ENCODE peak calls at places on chromosomes 6 and 20, in four cellular contexts. R is Panc1; J is IMR-90; T is activated T-cell treated with anti-CD3 and anti-CD28 coated beads, Interleukin-2, amount 50 U/mL, for 4 hours. V is an unnamed sample.

GRCh38 chr20:37303637-37304036 is 14.2 kb downstream of the MANBAL start:
- DNase-seq in R (no peak), J (no peak), T (no peak), V (no peak)

GRCh38 chr6:109490708-109491107 is 7.7 kb upstream of the ZBTB24 start:
- DNase-seq in R (no peak), J (no peak), T (no peak), V (no peak)

GRCh38 chr6:82968708-82969107 is 96.9 kb downstream of the UBE3D start:
- DNase-seq in R (no peak), J (no peak), T (no peak), V (no peak)

GRCh38 chr6:72218125-72218524 is 331.8 kb downstream of the RIMS1 start:
- DNase-seq in R (peak), J (peak), T (no peak), V (peak)

GRCh38 chr6:3294921-3295871 is 36.4 kb downstream of the PSMG4 start:
- DNase-seq in R (no peak), J (no peak), T (no peak), V (peak)

GRCh38 chr6:89792881-89793280 is 26.7 kb downstream of the MDN1 start:
- DNase-seq in R (peak), J (peak), T (no peak), V (peak)

GRCh38 chr6:3176562-3177355 is 19.4 kb upstream of the TUBB2A start:
- DNase-seq in R (peak), J (peak), T (peak), V (peak)

GRCh38 chr6:132285004-132285780 is 116.1 kb downstream of the MOXD1 start:
- DNase-seq in R (no peak), J (no peak), T (no peak), V (no peak)

V was measured in endodermal cell.